ENCODE peak calls at places on chromosome 20, in seven cellular contexts. One of them, this sample, is unnamed.

GRCh38 chr20:57076202-57076651 is 190.2 kb downstream of the BMP7 start:
- DNase-seq in pancreas: no peak
- DNase-seq in astrocyte of the cerebellum: no peak
- DNase-seq in Panc1: no peak
- DNase-seq in fibroblast of villous mesenchyme: peak
- DNase-seq in GM23338: no peak
- DNase-seq in stomach: no peak
- DNase-seq in this sample: no peak

GRCh38 chr20:58251979-58252591 is 23.6 kb upstream of the ANKRD60 start:
- DNase-seq in pancreas: no peak
- DNase-seq in astrocyte of the cerebellum: peak
- DNase-seq in Panc1: peak
- DNase-seq in fibroblast of villous mesenchyme: peak
- DNase-seq in GM23338: no peak
- DNase-seq in stomach: no peak
- DNase-seq in this sample: no peak

GRCh38 chr20:15682690-15683089 is 890.6 kb downstream of the KIF16B start:
- DNase-seq in pancreas: no peak
- DNase-seq in astrocyte of the cerebellum: no peak
- DNase-seq in Panc1: no peak
- DNase-seq in fibroblast of villous mesenchyme: no peak
- DNase-seq in GM23338: no peak
- DNase-seq in stomach: no peak
- DNase-seq in this sample: no peak

GRCh38 chr20:50240092-50240491 is 49.5 kb downstream of the CEBPB start:
- DNase-seq in pancreas: no peak
- DNase-seq in astrocyte of the cerebellum: no peak
- DNase-seq in Panc1: no peak
- DNase-seq in fibroblast of villous mesenchyme: no peak
- DNase-seq in GM23338: no peak
- DNase-seq in stomach: no peak
- DNase-seq in this sample: no peak

GRCh38 chr20:63090682-63091571 is 84.2 kb upstream of the BHLHE23 start:
- DNase-seq in pancreas: no peak
- DNase-seq in astrocyte of the cerebellum: no peak
- DNase-seq in Panc1: no peak
- DNase-seq in fibroblast of villous mesenchyme: no peak
- DNase-seq in GM23338: no peak
- DNase-seq in stomach: no peak
- DNase-seq in this sample: peak

GRCh38 chr20:47558295-47558694 is 56.6 kb downstream of the NCOA3 start:
- DNase-seq in pancreas: no peak
- DNase-seq in astrocyte of the cerebellum: no peak
- DNase-seq in Panc1: no peak
- DNase-seq in fibroblast of villous mesenchyme: no peak
- DNase-seq in GM23338: no peak
- DNase-seq in stomach: no peak
- DNase-seq in this sample: no peak

GRCh38 chr20:8116067-8116811 is 15.8 kb upstream of the PLCB1 start:
- DNase-seq in pancreas: no peak
- DNase-seq in astrocyte of the cerebellum: no peak
- DNase-seq in Panc1: no peak
- DNase-seq in fibroblast of villous mesenchyme: no peak
- DNase-seq in GM23338: no peak
- DNase-seq in stomach: no peak
- DNase-seq in this sample: peak

GRCh38 chr20:10919549-10920140 is 245.8 kb upstream of the JAG1 start:
- DNase-seq in pancreas: no peak
- DNase-seq in astrocyte of the cerebellum: no peak
- DNase-seq in Panc1: no peak
- DNase-seq in fibroblast of villous mesenchyme: peak
- DNase-seq in GM23338: no peak
- DNase-seq in stomach: no peak
- DNase-seq in this sample: no peak

GRCh38 chr20:63536241-63536977 is 767 bp downstream of the PTK6 start:
- DNase-seq in pancreas: peak
- DNase-seq in astrocyte of the cerebellum: no peak
- DNase-seq in Panc1: no peak
- DNase-seq in fibroblast of villous mesenchyme: peak
- DNase-seq in GM23338: no peak
- DNase-seq in stomach: peak
- DNase-seq in this sample: peak

GRCh38 chr20:15316556-15316955 is 979.1 kb upstream of the FLRT3 start:
- DNase-seq in pancreas: no peak
- DNase-seq in astrocyte of the cerebellum: no peak
- DNase-seq in Panc1: no peak
- DNase-seq in fibroblast of villous mesenchyme: no peak
- DNase-seq in GM23338: no peak
- DNase-seq in stomach: no peak
- DNase-seq in this sample: no peak

GRCh38 chr20:43463864-43464785 is 6.4 kb downstream of the SRSF6 start:
- DNase-seq in pancreas: no peak
- DNase-seq in astrocyte of the cerebellum: no peak
- DNase-seq in Panc1: no peak
- DNase-seq in fibroblast of villous mesenchyme: no peak
- DNase-seq in GM23338: no peak
- DNase-seq in stomach: no peak
- DNase-seq in this sample: no peak

GRCh38 chr20:53872561-53873248 is 197.7 kb downstream of the BCAS1 start:
- DNase-seq in pancreas: no peak
- DNase-seq in astrocyte of the cerebellum: no peak
- DNase-seq in Panc1: no peak
- DNase-seq in fibroblast of villous mesenchyme: no peak
- DNase-seq in GM23338: no peak
- DNase-seq in stomach: no peak
- DNase-seq in this sample: no peak

GRCh38 chr20:22402990-22403859 is 181.1 kb downstream of the FOXA2 start:
- DNase-seq in pancreas: no peak
- DNase-seq in astrocyte of the cerebellum: no peak
- DNase-seq in Panc1: no peak
- DNase-seq in fibroblast of villous mesenchyme: no peak
- DNase-seq in GM23338: peak
- DNase-seq in stomach: no peak
- DNase-seq in this sample: no peak

GRCh38 chr20:63441136-63441776 is 31.2 kb downstream of the KCNQ2 start:
- DNase-seq in pancreas: no peak
- DNase-seq in astrocyte of the cerebellum: no peak
- DNase-seq in Panc1: no peak
- DNase-seq in fibroblast of villous mesenchyme: no peak
- DNase-seq in GM23338: no peak
- DNase-seq in stomach: no peak
- DNase-seq in this sample: no peak

GRCh38 chr20:1896859-1897258 is 1.7 kb downstream of the SIRPA start:
- DNase-seq in pancreas: no peak
- DNase-seq in astrocyte of the cerebellum: no peak
- DNase-seq in Panc1: no peak
- DNase-seq in fibroblast of villous mesenchyme: no peak
- DNase-seq in GM23338: no peak
- DNase-seq in stomach: no peak
- DNase-seq in this sample: no peak
- H3K4me3 ChIP-seq in pancreas: no peak
- H3K4me3 ChIP-seq in astrocyte of the cerebellum: no peak
- H3K4me3 ChIP-seq in Panc1: no peak
- H3K4me3 ChIP-seq in fibroblast of villous mesenchyme: no peak
- H3K4me3 ChIP-seq in GM23338: no peak
- H3K4me3 ChIP-seq in stomach: no peak
- H3K4me3 ChIP-seq in this sample: no peak

DNA sequence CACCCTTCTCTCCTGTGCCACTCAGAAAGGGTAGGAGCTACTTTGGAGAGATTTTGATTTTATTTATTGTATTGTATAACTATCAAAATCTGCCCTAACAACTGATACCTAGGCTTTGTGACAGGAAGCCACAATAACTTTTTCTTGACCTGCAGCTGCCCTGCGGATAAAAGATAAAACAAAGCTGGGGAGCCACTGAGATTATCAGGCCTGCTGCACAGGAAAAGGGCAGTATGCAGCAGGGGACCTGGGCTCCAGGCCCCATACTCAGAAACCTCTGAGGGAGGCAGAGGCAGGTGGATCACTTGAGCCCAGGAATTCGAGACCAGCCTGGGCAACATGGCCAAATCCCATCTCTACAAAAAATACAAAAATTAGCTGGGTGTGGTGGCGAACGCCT is 980 bp upstream of the SNX21 start:
- DNase-seq in pancreas: no peak
- DNase-seq in astrocyte of the cerebellum: no peak
- DNase-seq in Panc1: no peak
- DNase-seq in fibroblast of villous mesenchyme: no peak
- DNase-seq in GM23338: no peak
- DNase-seq in stomach: no peak
- DNase-seq in this sample: no peak
- H3K4me3 ChIP-seq in pancreas: no peak
- H3K4me3 ChIP-seq in astrocyte of the cerebellum: no peak
- H3K4me3 ChIP-seq in Panc1: no peak
- H3K4me3 ChIP-seq in fibroblast of villous mesenchyme: no peak
- H3K4me3 ChIP-seq in GM23338: no peak
- H3K4me3 ChIP-seq in stomach: no peak
- H3K4me3 ChIP-seq in this sample: no peak

DNA sequence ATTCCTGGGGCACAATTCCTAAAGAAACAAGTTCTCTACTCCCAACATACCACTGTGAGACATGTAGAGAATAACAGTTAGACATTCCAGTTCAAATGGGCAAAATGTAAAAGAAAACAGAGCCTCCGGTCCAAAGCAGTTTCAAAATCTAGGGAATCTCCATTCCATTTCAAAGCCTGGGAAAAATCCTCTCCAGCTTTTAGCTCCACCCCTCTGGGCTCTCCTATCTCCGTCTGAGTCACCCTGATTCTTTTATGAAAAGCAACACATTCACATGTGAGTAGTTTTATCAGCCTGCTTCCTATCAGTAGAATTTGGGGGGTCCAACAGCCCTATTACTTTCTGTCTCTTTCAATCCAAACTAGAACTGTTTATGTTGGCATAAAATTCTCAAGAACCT is 3.7 kb downstream of the CSNK2A1 start:
- DNase-seq in pancreas: peak
- DNase-seq in astrocyte of the cerebellum: no peak
- DNase-seq in Panc1: no peak
- DNase-seq in fibroblast of villous mesenchyme: peak
- DNase-seq in GM23338: peak
- DNase-seq in stomach: no peak
- DNase-seq in this sample: no peak
- H3K4me3 ChIP-seq in pancreas: no peak
- H3K4me3 ChIP-seq in astrocyte of the cerebellum: no peak
- H3K4me3 ChIP-seq in Panc1: no peak
- H3K4me3 ChIP-seq in fibroblast of villous mesenchyme: peak
- H3K4me3 ChIP-seq in GM23338: peak
- H3K4me3 ChIP-seq in stomach: no peak
- H3K4me3 ChIP-seq in this sample: no peak

GRCh38 chr20:25064561-25064960 is 6.6 kb upstream of the ACSS1 start:
- DNase-seq in pancreas: no peak
- DNase-seq in astrocyte of the cerebellum: no peak
- DNase-seq in Panc1: no peak
- DNase-seq in fibroblast of villous mesenchyme: no peak
- DNase-seq in GM23338: no peak
- DNase-seq in stomach: peak
- DNase-seq in this sample: no peak
- H3K4me3 ChIP-seq in pancreas: no peak
- H3K4me3 ChIP-seq in astrocyte of the cerebellum: no peak
- H3K4me3 ChIP-seq in Panc1: no peak
- H3K4me3 ChIP-seq in fibroblast of villous mesenchyme: no peak
- H3K4me3 ChIP-seq in GM23338: no peak
- H3K4me3 ChIP-seq in stomach: no peak
- H3K4me3 ChIP-seq in this sample: no peak

DNA sequence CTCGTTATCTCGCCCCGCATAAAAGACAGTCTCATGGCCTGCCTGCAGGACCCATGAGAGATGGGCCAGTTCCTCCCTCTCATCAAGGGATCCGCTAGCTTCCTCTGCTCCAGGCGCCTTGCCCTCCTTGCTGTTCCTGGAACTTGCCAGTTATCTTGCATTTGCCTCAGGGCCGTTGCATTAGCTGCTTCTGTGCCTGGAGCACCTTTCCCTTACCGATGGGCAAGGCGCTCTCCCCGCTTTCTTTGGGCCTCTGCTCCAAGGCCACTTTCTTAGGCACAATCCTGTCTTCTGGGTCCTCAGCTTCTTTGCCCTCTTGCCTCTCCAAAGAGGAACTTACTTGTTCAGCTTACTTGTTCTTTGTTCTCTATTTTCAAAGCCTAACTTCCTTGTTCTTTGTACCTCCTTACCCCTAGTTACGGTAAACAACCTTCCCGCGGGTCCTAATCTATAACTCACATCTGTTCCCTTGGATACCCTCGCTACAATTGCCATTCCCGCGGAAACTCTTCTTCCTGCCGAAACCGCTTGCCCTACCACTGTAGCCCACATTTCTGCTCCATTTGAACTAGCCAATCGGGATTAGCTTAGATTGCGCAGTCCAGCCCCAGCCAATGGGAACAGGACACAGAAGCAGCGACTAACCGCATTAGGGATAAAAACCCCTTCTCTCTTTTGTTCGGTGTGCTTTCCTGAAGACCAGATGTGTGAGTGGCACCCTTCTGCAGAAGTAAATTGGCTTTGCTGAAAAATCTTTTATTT is 887 bp upstream of the NSFL1C start:
- DNase-seq in pancreas: peak
- DNase-seq in astrocyte of the cerebellum: no peak
- DNase-seq in Panc1: no peak
- DNase-seq in fibroblast of villous mesenchyme: no peak
- DNase-seq in GM23338: peak
- DNase-seq in stomach: peak
- DNase-seq in this sample: peak
- H3K4me3 ChIP-seq in pancreas: no peak
- H3K4me3 ChIP-seq in astrocyte of the cerebellum: no peak
- H3K4me3 ChIP-seq in Panc1: peak
- H3K4me3 ChIP-seq in fibroblast of villous mesenchyme: no peak
- H3K4me3 ChIP-seq in GM23338: peak
- H3K4me3 ChIP-seq in stomach: peak
- H3K4me3 ChIP-seq in this sample: no peak